ENCODE peak calls at places on chromosomes 2 and 18, in five cellular contexts. T, B, K, S and G are unnamed samples.

GRCh38 chr2:73291093-73291460 is 2.3 kb downstream of the EGR4 start:
- DNase-seq in S (no peak), B (peak; percentile 62), T (peak; percentile 36), K (peak; percentile 18), G (no peak)

GRCh38 chr2:126766295-126766694 is 110.3 kb downstream of the GYPC start:
- DNase-seq in B (no peak), T (no peak), S (no peak), K (no peak), G (no peak)

GRCh38 chr18:11071300-11071699 is 78.1 kb downstream of the PIEZO2 start:
- DNase-seq in B (no peak), T (no peak), K (no peak), S (no peak), G (no peak)

GRCh38 chr2:78978340-78978739 is 47.2 kb upstream of the REG3G start:
- DNase-seq in S (no peak), T (no peak), B (no peak), K (no peak), G (no peak)

GRCh38 chr2:231393149-231394131 is 2.1 kb upstream of the B3GNT7 start:
- DNase-seq in T (no peak), K (peak; percentile 36), S (peak; percentile 93), B (no peak), G (no peak)

GRCh38 chr18:43277164-43277600 is at the start of gene SYT4:
- DNase-seq in B (no peak), S (no peak), K (no peak), T (peak; percentile 62), G (peak; percentile 2)

GRCh38 chr2:11073791-11074190 is 81.5 kb upstream of the SLC66A3 start:
- DNase-seq in T (peak; percentile 11), K (no peak), B (no peak), S (no peak), G (no peak)

GRCh38 chr2:3605013-3605961 is 10.4 kb downstream of the COLEC11 start:
- DNase-seq in B (peak; percentile 88), K (no peak), S (peak; percentile 86), T (peak; percentile 3), G (no peak)

GRCh38 chr2:128424806-128425205 is 106.1 kb upstream of the HS6ST1 start:
- DNase-seq in B (peak; percentile 28), T (no peak), S (no peak), K (no peak), G (no peak)

GRCh38 chr2:127662937-127663565 is 12.3 kb downstream of the LIMS2 start:
- DNase-seq in B (no peak), K (no peak), S (no peak), T (no peak), G (no peak)

GRCh38 chr2:237833546-237833945 is 25.9 kb upstream of the RAMP1 start:
- DNase-seq in T (peak; percentile 3), B (no peak), K (no peak), S (no peak), G (no peak)

GRCh38 chr2:161416633-161417427 is 733 bp downstream of the TBR1 start:
- DNase-seq in S (no peak), B (peak; percentile 46), T (no peak), K (no peak), G (no peak)

GRCh38 chr2:75292826-75293225 is 93.5 kb upstream of the TACR1 start:
- DNase-seq in T (peak; percentile 89), B (no peak), K (no peak), S (no peak), G (no peak)

GRCh38 chr18:72086421-72086820 is 457.7 kb downstream of the CBLN2 start:
- DNase-seq in K (no peak), T (peak; percentile 4), B (no peak), S (peak; percentile 31), G (peak; percentile 1)

GRCh38 chr2:194962254-194962653 is 694.8 kb upstream of the SLC39A10 start:
- DNase-seq in T (no peak), S (no peak), B (no peak), K (no peak), G (no peak)

GRCh38 chr2:233301811-233302210 is 5.8 kb upstream of the SAG start:
- DNase-seq in B (no peak), S (no peak), T (no peak), K (no peak), G (no peak)

GRCh38 chr2:237697586-237698337 is 70.4 kb downstream of the LRRFIP1 start:
- DNase-seq in B (no peak), S (peak; percentile 72), T (peak; percentile 64), K (no peak), G (no peak)

GRCh38 chr2:74530239-74531161 is 767 bp downstream of the HTRA2 start:
- DNase-seq in T (peak; percentile 30), K (peak; percentile 58), B (peak; percentile 70), S (peak; percentile 60), G (peak; percentile 58)

GRCh38 chr18:35088931-35089330 is 47.7 kb downstream of the MAPRE2 start:
- DNase-seq in B (no peak), T (peak; percentile 53), S (no peak), K (no peak), G (no peak)

GRCh38 chr2:216015722-216016464 is 2.5 kb upstream of the MREG start:
- DNase-seq in B (no peak), K (peak; percentile 87), T (no peak), S (peak; percentile 85), G (no peak)

DNA sequence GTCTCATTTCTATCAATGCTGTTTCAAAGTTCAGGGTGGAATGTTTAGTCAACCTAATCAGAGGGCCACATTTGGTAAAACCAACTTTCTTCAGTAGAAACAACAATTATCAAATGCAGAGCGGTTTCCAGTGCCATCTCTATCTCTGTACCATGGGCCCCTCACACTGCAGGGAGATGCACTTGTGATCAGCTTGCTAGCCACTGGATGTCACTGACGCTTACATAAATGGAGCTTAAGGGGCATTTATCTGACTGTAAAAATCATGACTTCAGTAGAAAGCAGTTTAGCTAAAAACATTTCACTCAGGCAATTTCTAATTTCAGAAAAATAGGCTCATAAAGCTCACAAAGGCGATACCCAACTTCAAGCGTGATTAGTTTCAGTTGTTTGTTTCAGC is 678.0 kb downstream of the ZEB2 start:
- DNase-seq in T (no peak), B (no peak), K (no peak), S (peak; percentile 15), G (no peak)
- TF ChIP-seq CTCF in T (no peak), B (no peak), K (no peak), S (peak; percentile 53), G (no peak)

GRCh38 chr2:202064881-202065230 is 8.2 kb upstream of the KIAA2012 start:
- DNase-seq in K (no peak), S (no peak), B (no peak), T (no peak), G (no peak)

GRCh38 chr2:202056611-202057010 is 16.4 kb upstream of the KIAA2012 start:
- DNase-seq in S (peak; percentile 7), K (no peak), T (no peak), B (no peak), G (no peak)

GRCh38 chr2:202061695-202062094 is 11.4 kb upstream of the KIAA2012 start:
- DNase-seq in S (no peak), K (no peak), B (no peak), T (no peak), G (no peak)

GRCh38 chr2:202064206-202064880 is 8.7 kb upstream of the KIAA2012 start:
- DNase-seq in T (peak; percentile 99), K (no peak), B (no peak), S (no peak), G (no peak)

DNA sequence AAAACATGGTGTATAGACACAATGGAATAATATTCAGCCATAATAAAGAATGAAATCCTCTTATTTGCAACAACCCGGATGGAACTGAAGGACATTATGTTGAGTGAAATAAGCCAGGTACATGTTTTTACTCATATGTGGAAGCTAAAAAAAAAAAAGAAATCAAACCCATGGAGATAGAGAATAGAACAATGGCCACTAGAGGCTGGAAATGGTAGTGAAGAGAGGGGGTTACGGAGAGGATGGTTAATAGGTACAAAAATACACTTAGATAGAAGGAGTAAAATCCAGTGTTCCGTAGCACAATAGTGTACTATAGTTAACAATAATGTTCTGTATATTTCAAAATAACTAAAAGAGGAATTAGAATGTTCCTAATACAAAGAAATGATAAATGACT is 12.8 kb upstream of the KIAA2012 start:
- DNase-seq in S (no peak), K (no peak), T (no peak), B (no peak), G (no peak)
- H3K4me3 ChIP-seq in S (no peak overlapping the region), K (no peak overlapping the region), T (no peak overlapping the region), B (no peak overlapping the region), G (no peak overlapping the region)

DNA sequence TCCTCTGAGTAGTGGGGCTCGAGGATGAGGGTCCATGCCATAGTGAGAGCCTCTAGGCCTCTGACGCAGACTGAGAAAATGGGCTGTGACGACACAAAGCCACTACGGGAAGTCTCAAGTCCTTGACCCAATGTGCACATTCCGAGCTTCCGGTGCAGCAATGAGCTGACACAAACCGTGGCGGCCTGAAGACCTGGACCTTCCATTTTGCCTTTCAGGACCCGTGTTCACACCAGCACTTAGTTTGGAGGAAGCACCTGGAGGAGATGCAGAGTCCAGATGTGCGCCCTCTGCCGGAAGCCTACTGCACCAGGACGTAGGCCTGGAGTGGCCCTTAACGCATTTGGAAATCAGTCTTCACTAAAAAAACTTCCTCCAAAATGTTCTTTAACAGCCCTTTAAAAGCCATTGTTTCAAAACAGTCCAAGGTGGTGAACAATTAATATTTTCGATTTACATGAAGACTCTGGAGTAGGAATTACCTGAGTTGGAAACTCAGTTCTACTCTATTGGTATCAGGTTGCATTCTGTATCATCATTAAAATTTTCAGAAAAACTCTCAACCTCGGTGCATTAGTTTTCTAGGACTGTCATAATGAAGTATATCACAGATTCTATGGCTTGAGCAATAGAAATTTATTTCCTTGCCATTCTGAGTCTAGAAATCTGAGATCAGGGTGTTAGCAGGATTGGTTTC is 33.9 kb downstream of the BMP10 start:
- DNase-seq in K (no peak), B (peak; percentile 73), S (peak; percentile 85), T (no peak), G (peak; percentile 11)
- TF ChIP-seq CTCF in K (no peak), B (peak; percentile 52), S (peak; percentile 97), T (peak; percentile 50), G (peak; percentile 18)

GRCh38 chr2:109607766-109608165 is 6.0 kb downstream of the SEPTIN10 start:
- DNase-seq in T (peak; percentile 53), K (no peak), S (no peak), B (no peak), G (no peak)

GRCh38 chr2:109611467-109612095 is 2.2 kb downstream of the SEPTIN10 start:
- DNase-seq in T (peak; percentile 83), K (no peak), B (no peak), S (no peak), G (no peak)

GRCh38 chr2:109613922-109614714 is at the start of the genes SEPTIN10 and SOWAHC:
- DNase-seq in S (no peak), B (peak; percentile 98), T (peak; percentile 98), K (no peak), G (peak; percentile 100)

GRCh38 chr2:109612991-109613921 is 510 bp downstream of the SEPTIN10 start:
- DNase-seq in T (peak; percentile 61), B (peak; percentile 82), S (no peak), K (no peak), G (no peak)

DNA sequence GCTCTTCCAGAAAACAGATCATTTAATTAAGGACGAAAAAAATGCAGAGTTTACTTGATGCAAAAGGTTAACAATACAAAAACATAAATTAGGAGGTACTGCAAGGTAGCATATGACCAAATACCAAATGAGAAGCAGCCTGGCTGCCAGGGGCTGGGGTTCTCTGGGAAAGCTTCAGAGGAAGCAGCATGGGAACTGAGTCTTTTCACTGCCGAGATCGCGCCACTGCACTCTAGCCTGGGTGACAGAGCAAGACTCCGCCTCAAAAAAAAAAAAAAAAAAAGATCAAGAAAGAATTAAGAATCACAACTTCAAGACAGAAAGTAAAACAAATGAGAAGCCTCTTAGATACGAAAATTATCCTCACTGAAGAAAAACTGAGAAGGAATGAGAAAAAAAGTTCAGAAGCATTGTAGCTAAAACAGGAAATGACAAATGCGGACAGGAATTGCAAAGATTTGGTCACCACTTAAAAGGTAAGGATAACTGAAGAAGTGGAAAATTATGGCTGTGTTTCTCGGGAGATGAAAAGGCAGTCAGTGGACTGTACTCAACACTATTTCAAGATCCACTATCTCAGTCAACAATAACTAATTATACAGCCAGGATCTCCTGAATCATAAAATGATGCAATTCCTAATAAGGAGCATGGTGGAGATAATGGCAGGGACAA is 4.3 kb downstream of the SEPTIN10 start:
- DNase-seq in T (peak; percentile 83), S (no peak), K (no peak), B (no peak), G (no peak)
- H3K4me3 ChIP-seq in T (peak overlapping the region; percentile 44), S (no peak overlapping the region), K (no peak overlapping the region), B (no peak overlapping the region), G (no peak overlapping the region)